ENCODE peak calls at places on chromosomes 3 and 15, in seven cellular contexts. One of them, this sample, is unnamed.

GRCh38 chr3:46406440-46406785 is 453 bp downstream of the CCR5AS start:
- DNase-seq in IMR-90: peak
- DNase-seq in mesendoderm: no peak
- DNase-seq in mesenchymal stem cell: peak
- DNase-seq in neuronal stem cell: no peak
- DNase-seq in H9: no peak
- DNase-seq in H1: no peak
- DNase-seq in this sample: peak

GRCh38 chr3:122564155-122564912 is at the start of the genes DTX3L and PARP9:
- DNase-seq in IMR-90: peak
- DNase-seq in mesendoderm: peak
- DNase-seq in mesenchymal stem cell: peak
- DNase-seq in neuronal stem cell: peak
- DNase-seq in H9: peak
- DNase-seq in H1: peak
- DNase-seq in this sample: peak

GRCh38 chr3:135896613-135897012 is 68.9 kb upstream of the PPP2R3A start:
- DNase-seq in IMR-90: peak
- DNase-seq in mesendoderm: peak
- DNase-seq in mesenchymal stem cell: no peak
- DNase-seq in neuronal stem cell: no peak
- DNase-seq in H9: no peak
- DNase-seq in H1: no peak
- DNase-seq in this sample: peak

GRCh38 chr15:80061581-80061980 is 2.1 kb downstream of the ZFAND6 start:
- DNase-seq in IMR-90: peak
- DNase-seq in mesendoderm: no peak
- DNase-seq in mesenchymal stem cell: peak
- DNase-seq in neuronal stem cell: no peak
- DNase-seq in H9: no peak
- DNase-seq in H1: no peak
- DNase-seq in this sample: no peak

GRCh38 chr3:115022214-115022613 is 124.9 kb downstream of the ZBTB20 start:
- DNase-seq in IMR-90: peak
- DNase-seq in mesendoderm: no peak
- DNase-seq in mesenchymal stem cell: no peak
- DNase-seq in neuronal stem cell: no peak
- DNase-seq in H9: no peak
- DNase-seq in H1: no peak
- DNase-seq in this sample: no peak

GRCh38 chr3:41115069-41115468 is 84.2 kb upstream of the CTNNB1 start:
- DNase-seq in IMR-90: no peak
- DNase-seq in mesendoderm: no peak
- DNase-seq in mesenchymal stem cell: no peak
- DNase-seq in neuronal stem cell: no peak
- DNase-seq in H9: no peak
- DNase-seq in H1: no peak
- DNase-seq in this sample: no peak

GRCh38 chr3:64974401-64974800 is 286.6 kb upstream of the ADAMTS9 start:
- DNase-seq in IMR-90: no peak
- DNase-seq in mesendoderm: no peak
- DNase-seq in mesenchymal stem cell: no peak
- DNase-seq in neuronal stem cell: no peak
- DNase-seq in H9: no peak
- DNase-seq in H1: no peak
- DNase-seq in this sample: no peak

GRCh38 chr3:20185364-20185732 is 658 bp downstream of the SGO1 start:
- DNase-seq in IMR-90: peak
- DNase-seq in mesendoderm: peak
- DNase-seq in mesenchymal stem cell: peak
- DNase-seq in neuronal stem cell: no peak
- DNase-seq in H9: no peak
- DNase-seq in H1: no peak
- DNase-seq in this sample: peak

GRCh38 chr3:78873641-78874040 is 894.2 kb downstream of the ROBO1 start:
- DNase-seq in IMR-90: peak
- DNase-seq in mesendoderm: no peak
- DNase-seq in mesenchymal stem cell: peak
- DNase-seq in neuronal stem cell: no peak
- DNase-seq in H9: no peak
- DNase-seq in H1: no peak
- DNase-seq in this sample: no peak

GRCh38 chr3:137687181-137687880 is 76.8 kb upstream of the SOX14 start:
- DNase-seq in IMR-90: no peak
- DNase-seq in mesendoderm: peak
- DNase-seq in mesenchymal stem cell: no peak
- DNase-seq in neuronal stem cell: no peak
- DNase-seq in H9: no peak
- DNase-seq in H1: no peak
- DNase-seq in this sample: peak

GRCh38 chr3:117193390-117193789 is 483.8 kb downstream of the TUSC7 start:
- DNase-seq in IMR-90: no peak
- DNase-seq in mesendoderm: peak
- DNase-seq in mesenchymal stem cell: no peak
- DNase-seq in neuronal stem cell: no peak
- DNase-seq in H9: no peak
- DNase-seq in H1: no peak
- DNase-seq in this sample: peak

GRCh38 chr15:60419752-60420151 is 22.0 kb upstream of the ANXA2 start:
- DNase-seq in IMR-90: peak
- DNase-seq in mesendoderm: no peak
- DNase-seq in mesenchymal stem cell: no peak
- DNase-seq in neuronal stem cell: no peak
- DNase-seq in H9: no peak
- DNase-seq in H1: no peak
- DNase-seq in this sample: no peak

GRCh38 chr3:32428092-32429068 is 36.7 kb downstream of the CMTM7 start:
- DNase-seq in IMR-90: no peak
- DNase-seq in mesendoderm: no peak
- DNase-seq in mesenchymal stem cell: no peak
- DNase-seq in neuronal stem cell: no peak
- DNase-seq in H9: no peak
- DNase-seq in H1: no peak
- DNase-seq in this sample: no peak

GRCh38 chr3:66609660-66610547 is 109.1 kb upstream of the LRIG1 start:
- DNase-seq in IMR-90: peak
- DNase-seq in mesendoderm: peak
- DNase-seq in mesenchymal stem cell: no peak
- DNase-seq in neuronal stem cell: peak
- DNase-seq in H9: peak
- DNase-seq in H1: no peak
- DNase-seq in this sample: no peak

GRCh38 chr15:65106011-65106590 is 8.9 kb downstream of the UBAP1L start:
- DNase-seq in IMR-90: no peak
- DNase-seq in mesendoderm: no peak
- DNase-seq in mesenchymal stem cell: no peak
- DNase-seq in neuronal stem cell: no peak
- DNase-seq in H9: no peak
- DNase-seq in H1: no peak
- DNase-seq in this sample: no peak

GRCh38 chr3:172562881-172563835 is 39.9 kb upstream of the TNFSF10 start:
- DNase-seq in IMR-90: peak
- DNase-seq in mesendoderm: no peak
- DNase-seq in mesenchymal stem cell: peak
- DNase-seq in neuronal stem cell: no peak
- DNase-seq in H9: no peak
- DNase-seq in H1: no peak
- DNase-seq in this sample: peak

GRCh38 chr15:39432007-39432406 is 148.9 kb upstream of the THBS1 start:
- DNase-seq in IMR-90: no peak
- DNase-seq in mesendoderm: no peak
- DNase-seq in mesenchymal stem cell: no peak
- DNase-seq in neuronal stem cell: no peak
- DNase-seq in H9: no peak
- DNase-seq in H1: no peak
- DNase-seq in this sample: no peak

GRCh38 chr3:100295089-100295488 is 34.3 kb downstream of the TBC1D23 start:
- DNase-seq in IMR-90: no peak
- DNase-seq in mesendoderm: no peak
- DNase-seq in mesenchymal stem cell: no peak
- DNase-seq in neuronal stem cell: no peak
- DNase-seq in H9: no peak
- DNase-seq in H1: no peak
- DNase-seq in this sample: no peak
- H4K8ac ChIP-seq in IMR-90: no peak
- H4K8ac ChIP-seq in mesendoderm: no peak
- H4K8ac ChIP-seq in mesenchymal stem cell: no peak
- H4K8ac ChIP-seq in neuronal stem cell: no peak
- H4K8ac ChIP-seq in H9: no peak
- H4K8ac ChIP-seq in H1: no peak
- H4K8ac ChIP-seq in this sample: no peak

GRCh38 chr3:42684632-42685362 is 540 bp upstream of the KLHL40 start:
- DNase-seq in IMR-90: no peak
- DNase-seq in mesendoderm: no peak
- DNase-seq in mesenchymal stem cell: no peak
- DNase-seq in neuronal stem cell: no peak
- DNase-seq in H9: no peak
- DNase-seq in H1: no peak
- DNase-seq in this sample: no peak
- H2BK5ac ChIP-seq in IMR-90: no peak
- H2BK5ac ChIP-seq in mesendoderm: no peak
- H2BK5ac ChIP-seq in mesenchymal stem cell: no peak
- H2BK5ac ChIP-seq in neuronal stem cell: peak
- H2BK5ac ChIP-seq in H9: no peak
- H2BK5ac ChIP-seq in H1: no peak
- H2BK5ac ChIP-seq in this sample: no peak

GRCh38 chr3:139096670-139097069 is 52.0 kb upstream of the PRR23C start:
- DNase-seq in IMR-90: no peak
- DNase-seq in mesendoderm: no peak
- DNase-seq in mesenchymal stem cell: no peak
- DNase-seq in neuronal stem cell: no peak
- DNase-seq in H9: no peak
- DNase-seq in H1: no peak
- DNase-seq in this sample: no peak
- H4K8ac ChIP-seq in IMR-90: no peak
- H4K8ac ChIP-seq in mesendoderm: no peak
- H4K8ac ChIP-seq in mesenchymal stem cell: no peak
- H4K8ac ChIP-seq in neuronal stem cell: no peak
- H4K8ac ChIP-seq in H9: no peak
- H4K8ac ChIP-seq in H1: no peak
- H4K8ac ChIP-seq in this sample: no peak

GRCh38 chr15:98077186-98077585 is 116.7 kb downstream of the ARRDC4 start:
- DNase-seq in IMR-90: no peak
- DNase-seq in mesendoderm: no peak
- DNase-seq in mesenchymal stem cell: no peak
- DNase-seq in neuronal stem cell: no peak
- DNase-seq in H9: no peak
- DNase-seq in H1: no peak
- DNase-seq in this sample: peak
- H2BK5ac ChIP-seq in IMR-90: no peak
- H2BK5ac ChIP-seq in mesendoderm: no peak
- H2BK5ac ChIP-seq in mesenchymal stem cell: no peak
- H2BK5ac ChIP-seq in neuronal stem cell: no peak
- H2BK5ac ChIP-seq in H9: no peak
- H2BK5ac ChIP-seq in H1: no peak
- H2BK5ac ChIP-seq in this sample: no peak

GRCh38 chr3:74091204-74091603 is 466.5 kb upstream of the PDZRN3 start:
- DNase-seq in IMR-90: no peak
- DNase-seq in mesendoderm: no peak
- DNase-seq in mesenchymal stem cell: no peak
- DNase-seq in neuronal stem cell: no peak
- DNase-seq in H9: no peak
- DNase-seq in H1: no peak
- DNase-seq in this sample: no peak
- H4K8ac ChIP-seq in IMR-90: no peak
- H4K8ac ChIP-seq in mesendoderm: no peak
- H4K8ac ChIP-seq in mesenchymal stem cell: no peak
- H4K8ac ChIP-seq in neuronal stem cell: no peak
- H4K8ac ChIP-seq in H9: no peak
- H4K8ac ChIP-seq in H1: no peak
- H4K8ac ChIP-seq in this sample: no peak

GRCh38 chr15:43211336-43211735 is 9.5 kb downstream of the EPB42 start:
- DNase-seq in IMR-90: no peak
- DNase-seq in mesendoderm: no peak
- DNase-seq in mesenchymal stem cell: no peak
- DNase-seq in neuronal stem cell: no peak
- DNase-seq in H9: no peak
- DNase-seq in H1: no peak
- DNase-seq in this sample: no peak
- H2BK5ac ChIP-seq in IMR-90: no peak
- H2BK5ac ChIP-seq in mesendoderm: no peak
- H2BK5ac ChIP-seq in mesenchymal stem cell: no peak
- H2BK5ac ChIP-seq in neuronal stem cell: no peak
- H2BK5ac ChIP-seq in H9: no peak
- H2BK5ac ChIP-seq in H1: no peak
- H2BK5ac ChIP-seq in this sample: no peak

GRCh38 chr3:127069814-127070440 is 87.0 kb downstream of the PLXNA1 start:
- DNase-seq in IMR-90: no peak
- DNase-seq in mesendoderm: no peak
- DNase-seq in mesenchymal stem cell: no peak
- DNase-seq in neuronal stem cell: no peak
- DNase-seq in H9: no peak
- DNase-seq in H1: no peak
- DNase-seq in this sample: no peak
- H4K8ac ChIP-seq in IMR-90: no peak
- H4K8ac ChIP-seq in mesendoderm: no peak
- H4K8ac ChIP-seq in mesenchymal stem cell: no peak
- H4K8ac ChIP-seq in neuronal stem cell: no peak
- H4K8ac ChIP-seq in H9: no peak
- H4K8ac ChIP-seq in H1: peak
- H4K8ac ChIP-seq in this sample: no peak